ENCODE peak calls at places on chromosomes 1 and 21, in seven cellular contexts. N is GM12892, E is SK-N-SH, C is H1, R is K562, K is HepG2, Z is GM12878. P is an unnamed sample.

GRCh38 chr1:154992721-154993571 is 440 bp upstream of the LENEP start:
- DNase-seq in Z (no peak), N (no peak), C (no peak), K (no peak), R (peak), E (no peak), P (no peak)

GRCh38 chr1:24309762-24310485 is 9.2 kb upstream of the GRHL3 start:
- DNase-seq in C (no peak), E (no peak), K (no peak), R (no peak), N (no peak), Z (no peak), P (no peak)

GRCh38 chr21:38306407-38306806 is 49.6 kb downstream of the KCNJ15 start:
- DNase-seq in N (no peak), C (no peak), Z (no peak), E (no peak), R (no peak), K (no peak), P (no peak)

GRCh38 chr1:163471766-163472165 is 150.0 kb downstream of the NUF2 start:
- DNase-seq in N (no peak), R (no peak), Z (no peak), K (no peak), E (no peak), C (no peak), P (no peak)

GRCh38 chr1:230611128-230611914 is 31.0 kb upstream of the COG2 start:
- DNase-seq in Z (no peak), C (no peak), K (no peak), N (no peak), R (no peak), E (no peak), P (no peak)

GRCh38 chr1:25854554-25854953 is 4.7 kb downstream of the AUNIP start:
- DNase-seq in R (peak), Z (no peak), K (no peak), C (no peak), E (no peak), N (no peak), P (no peak)

GRCh38 chr1:62312698-62313097 is 6.5 kb downstream of the KANK4 start:
- DNase-seq in C (no peak), R (no peak), N (no peak), K (no peak), E (no peak), Z (no peak), P (no peak)

GRCh38 chr1:15592285-15592684 is 7.4 kb upstream of the AGMAT start:
- DNase-seq in Z (no peak), N (no peak), C (no peak), E (no peak), K (no peak), R (no peak), P (no peak)

GRCh38 chr21:30268608-30269197 is 14.0 kb downstream of the KRTAP24-1 start:
- DNase-seq in E (peak), Z (no peak), K (no peak), N (no peak), C (no peak), R (peak), P (no peak)

GRCh38 chr1:166383635-166384346 is 217.0 kb upstream of the FAM78B start:
- DNase-seq in Z (no peak), K (no peak), N (no peak), C (no peak), R (no peak), E (no peak), P (no peak)

GRCh38 chr1:12344611-12345299 is 114.9 kb downstream of the VPS13D start:
- DNase-seq in Z (peak), K (no peak), C (no peak), N (no peak), E (peak), R (no peak), P (no peak)

GRCh38 chr1:16181887-16182719 is 26.2 kb upstream of the EPHA2 start:
- DNase-seq in K (peak), R (no peak), E (no peak), Z (no peak), N (no peak), C (peak), P (no peak)

GRCh38 chr1:82030830-82031229 is 230.1 kb downstream of the ADGRL2 start:
- DNase-seq in E (no peak), R (no peak), C (no peak), K (no peak), N (no peak), Z (no peak), P (no peak)

GRCh38 chr21:29466532-29466931 is 167.8 kb downstream of the BACH1 start:
- DNase-seq in C (no peak), R (no peak), Z (no peak), N (no peak), K (no peak), E (no peak), P (no peak)

GRCh38 chr1:29991815-29992214 is 731.6 kb downstream of the MATN1 start:
- DNase-seq in E (no peak), K (no peak), C (no peak), R (no peak), N (no peak), Z (no peak), P (no peak)

GRCh38 chr1:62688687-62689085 is 500 bp upstream of the DOCK7 start:
- DNase-seq in K (peak), R (no peak), N (no peak), Z (no peak), C (no peak), E (no peak), P (no peak)

GRCh38 chr1:76303348-76303712 is 228.8 kb downstream of the ST6GALNAC3 start:
- DNase-seq in C (no peak), N (no peak), E (no peak), Z (no peak), R (no peak), K (no peak), P (no peak)

GRCh38 chr1:160191756-160192155 is 1.4 kb downstream of the CASQ1 start:
- DNase-seq in C (no peak), N (no peak), R (no peak), K (no peak), E (no peak), Z (no peak), P (no peak)

GRCh38 chr21:42532466-42533181 is 19.0 kb downstream of the SLC37A1 start:
- DNase-seq in N (peak), Z (no peak), E (no peak), K (no peak), R (no peak), C (no peak), P (no peak)

GRCh38 chr1:53359225-53359933 is 31.5 kb upstream of the LRP8 start:
- DNase-seq in E (no peak), R (no peak), N (no peak), Z (no peak), K (no peak), C (no peak), P (no peak)

GRCh38 chr1:7299994-7300393 is 471.1 kb upstream of the VAMP3 start:
- DNase-seq in E (no peak), K (no peak), Z (no peak), R (no peak), C (no peak), N (no peak), P (no peak)

GRCh38 chr21:46213620-46214286 is 14.8 kb downstream of the LSS start:
- DNase-seq in K (no peak), C (no peak), N (no peak), R (no peak), Z (no peak), E (peak), P (no peak)

GRCh38 chr1:228081578-228082259 is 789 bp upstream of the ARF1 start:
- DNase-seq in E (peak), Z (no peak), C (no peak), R (peak), K (no peak), N (peak), P (no peak)

GRCh38 chr1:66271904-66272254 is 262.1 kb upstream of the SGIP1 start:
- DNase-seq in C (no peak), R (no peak), Z (no peak), N (no peak), E (peak), K (no peak), P (no peak)

GRCh38 chr1:61322769-61323168 is 240.4 kb downstream of the NFIA start:
- DNase-seq in E (no peak), C (no peak), Z (no peak), K (peak), R (no peak), N (no peak), P (no peak)

GRCh38 chr1:70907563-70908310 is 139.9 kb downstream of the PTGER3 start:
- DNase-seq in E (no peak), K (no peak), N (no peak), R (no peak), Z (no peak), C (no peak), P (no peak)

GRCh38 chr1:179516976-179517705 is 58.6 kb downstream of the NPHS2 start:
- DNase-seq in Z (no peak), C (no peak), R (no peak), E (no peak), K (no peak), N (no peak), P (no peak)

GRCh38 chr21:37605006-37605405 is 238.4 kb downstream of the DYRK1A start:
- DNase-seq in C (no peak), N (no peak), E (no peak), Z (no peak), K (no peak), R (no peak), P (no peak)

GRCh38 chr1:228304766-228305395 is 97.0 kb downstream of the OBSCN start:
- DNase-seq in R (no peak), K (no peak), Z (no peak), E (no peak), C (no peak), N (no peak), P (no peak)

GRCh38 chr1:91513160-91513559 is 12.5 kb downstream of the CDC7 start:
- DNase-seq in C (no peak), K (no peak), N (no peak), R (no peak), E (no peak), Z (no peak), P (no peak)

GRCh38 chr1:159929155-159930051 is 4.1 kb upstream of the TAGLN2 start:
- DNase-seq in N (no peak), E (no peak), C (no peak), R (peak), Z (no peak), K (no peak), P (no peak)

GRCh38 chr1:44791364-44791801 is 3.4 kb upstream of the BEST4 start:
- DNase-seq in C (no peak), N (no peak), K (no peak), E (no peak), R (peak), Z (no peak), P (no peak)

GRCh38 chr1:16971330-16972209 is 8.8 kb downstream of the MFAP2 start:
- DNase-seq in R (no peak), N (no peak), C (no peak), Z (no peak), E (no peak), K (no peak), P (no peak)

GRCh38 chr1:90201467-90202358 is 206.8 kb downstream of the ZNF326 start:
- DNase-seq in N (no peak), K (no peak), E (no peak), R (no peak), Z (no peak), C (no peak), P (no peak)

GRCh38 chr1:109794319-109795132 is 30.8 kb upstream of the EPS8L3 start:
- DNase-seq in N (no peak), Z (no peak), E (no peak), C (no peak), R (no peak), K (peak), P (no peak)

GRCh38 chr21:27648560-27648959 is 681.7 kb upstream of the ADAMTS5 start:
- DNase-seq in N (no peak), Z (no peak), C (no peak), K (no peak), R (no peak), E (no peak), P (no peak)

GRCh38 chr1:96362623-96363022 is 359.0 kb upstream of the PTBP2 start:
- DNase-seq in E (no peak), R (no peak), C (no peak), K (peak), N (no peak), Z (no peak), P (no peak)

GRCh38 chr1:184438363-184438762 is 51.5 kb downstream of the C1orf21 start:
- DNase-seq in C (no peak), E (no peak), K (no peak), R (no peak), Z (no peak), N (no peak), P (no peak)

GRCh38 chr1:184437306-184437705 is 50.5 kb downstream of the C1orf21 start:
- DNase-seq in R (no peak), Z (no peak), K (no peak), C (no peak), E (no peak), N (no peak), P (no peak)

GRCh38 chr1:184428604-184429003 is 41.8 kb downstream of the C1orf21 start:
- DNase-seq in E (no peak), R (no peak), N (no peak), Z (no peak), K (no peak), C (no peak), P (no peak)

GRCh38 chr1:184429342-184429741 is 42.5 kb downstream of the C1orf21 start:
- DNase-seq in R (no peak), K (no peak), N (no peak), C (no peak), E (no peak), Z (no peak), P (no peak)

DNA sequence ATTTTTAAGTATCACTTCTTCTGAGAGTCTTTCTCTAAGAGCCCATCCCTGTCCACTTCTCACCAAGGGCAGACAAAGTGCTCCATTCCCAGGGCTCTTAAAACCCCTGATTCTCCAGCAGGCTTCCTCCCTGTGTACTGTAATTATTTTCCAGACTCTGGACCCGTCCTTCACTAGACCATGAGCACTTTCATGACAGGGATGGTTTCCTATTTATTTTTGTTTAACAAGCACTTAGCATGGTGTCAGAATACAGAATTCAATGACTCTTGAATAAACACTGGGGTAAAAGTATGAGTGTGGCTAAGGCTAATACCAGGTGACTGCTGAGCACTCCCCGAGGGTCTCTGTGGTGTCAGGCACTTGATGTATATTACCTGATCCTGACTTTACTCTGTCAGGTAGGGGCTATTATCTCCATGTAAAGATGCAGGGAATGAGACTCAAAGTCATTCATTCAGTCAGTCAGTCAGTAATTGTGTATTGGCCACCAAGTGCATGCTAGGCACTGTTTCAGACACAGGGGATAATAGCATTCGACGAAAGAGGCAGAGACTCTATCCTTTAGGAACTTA is 47.2 kb downstream of the C1orf21 start:
- DNase-seq in R (no peak), E (no peak), C (no peak), Z (no peak), K (no peak), N (no peak), P (no peak)
- TF ChIP-seq TAF1 in R (no peak), E (no peak), C (no peak), Z (no peak), K (no peak), N (no peak), P (no peak)

DNA sequence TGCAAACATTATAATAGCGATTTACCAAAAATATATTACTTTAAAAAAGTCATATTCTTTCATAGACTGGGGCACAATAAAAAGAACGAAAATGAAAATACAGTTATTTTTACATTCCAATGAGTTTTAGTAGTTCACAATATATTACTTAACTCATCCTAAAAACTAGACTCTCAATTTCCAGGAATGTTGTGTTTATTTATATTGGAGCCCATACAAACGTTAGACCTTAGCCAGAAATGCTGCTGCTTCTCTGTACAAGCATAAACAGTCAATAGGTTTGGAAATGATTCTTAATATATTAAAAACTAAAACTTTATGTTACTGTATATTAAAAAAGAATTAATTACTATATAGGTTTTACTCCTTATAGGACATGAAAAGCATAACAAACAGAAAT is 302.3 kb downstream of the BRINP3 start:
- DNase-seq in N (no peak), E (no peak), K (no peak), R (no peak), Z (no peak), C (no peak), P (no peak)
- TF ChIP-seq TAF1 in N (no peak), E (no peak), K (no peak), R (no peak), Z (no peak), C (no peak), P (no peak)

GRCh38 chr1:203178083-203178482 is 2.5 kb upstream of the MYBPH start:
- DNase-seq in R (no peak), N (no peak), E (no peak), C (no peak), Z (no peak), K (peak), P (no peak)
- TF ChIP-seq TAF1 in R (no peak), N (no peak), E (no peak), C (no peak), Z (no peak), K (no peak), P (no peak)

DNA sequence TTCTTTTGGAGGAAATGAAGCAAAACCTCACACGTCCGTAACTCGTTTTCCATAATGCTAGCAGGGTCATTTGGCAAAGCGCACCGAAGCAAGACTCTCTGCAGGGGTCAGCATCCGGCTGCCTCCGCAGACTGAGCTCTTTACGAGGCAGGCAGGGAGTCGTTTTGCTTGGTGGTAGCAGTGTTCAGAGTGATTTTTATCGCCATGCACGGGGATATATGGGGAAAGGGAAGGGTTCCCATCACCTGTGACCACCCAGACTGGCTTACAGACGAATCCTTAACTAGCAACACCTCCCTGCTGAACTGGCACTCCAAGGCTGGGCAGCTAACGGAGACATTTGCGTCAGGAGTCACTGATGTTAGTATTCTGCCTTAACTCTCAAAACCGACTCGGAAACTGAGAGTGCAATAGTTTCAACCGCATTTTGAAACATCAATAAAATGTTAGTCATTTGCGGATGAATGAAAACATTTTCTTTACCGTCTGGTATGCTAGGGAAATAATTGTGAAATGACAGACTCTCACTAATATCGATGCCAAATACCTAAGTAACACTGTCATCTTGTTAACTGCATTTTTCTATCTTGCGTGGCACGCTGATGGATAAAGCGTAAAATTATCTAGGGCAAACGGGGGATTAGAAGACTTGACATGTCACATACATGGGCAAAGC is 2.2 kb upstream of the NEGR1 start:
- DNase-seq in C (no peak), N (no peak), R (no peak), K (peak), E (peak), Z (no peak), P (no peak)
- TF ChIP-seq TAF1 in C (no peak), N (no peak), R (no peak), K (no peak), E (no peak), Z (no peak), P (no peak)

GRCh38 chr21:43667191-43667904 is 8.0 kb downstream of the RRP1B start:
- DNase-seq in R (no peak), Z (no peak), K (no peak), E (no peak), N (no peak), C (no peak), P (no peak)
- TF ChIP-seq TAF1 in R (no peak), Z (no peak), K (no peak), E (no peak), N (no peak), C (no peak), P (no peak)

DNA sequence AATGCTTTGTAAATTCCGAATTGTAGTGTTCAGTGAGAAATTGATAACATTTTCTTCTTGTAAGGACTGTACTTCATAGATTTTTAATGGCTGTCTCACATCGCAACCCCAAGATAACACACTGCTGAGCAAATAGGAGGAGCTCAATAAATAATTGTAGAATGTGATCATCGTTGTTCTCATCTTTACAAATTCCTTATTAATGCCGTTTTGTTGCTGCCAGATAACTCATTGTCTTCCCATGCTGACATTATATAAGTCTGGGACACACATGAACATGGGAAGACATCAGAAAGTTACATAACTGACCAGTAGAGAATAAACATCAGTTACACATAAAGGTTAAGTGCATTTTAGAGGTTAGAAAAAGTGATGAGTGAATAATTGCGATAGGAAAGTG is 46.4 kb upstream of the TSPAN2 start:
- DNase-seq in K (no peak), R (no peak), N (no peak), E (no peak), C (no peak), Z (no peak), P (no peak)
- TF ChIP-seq TAF1 in K (no peak), R (no peak), N (no peak), E (no peak), C (no peak), Z (no peak), P (no peak)

DNA sequence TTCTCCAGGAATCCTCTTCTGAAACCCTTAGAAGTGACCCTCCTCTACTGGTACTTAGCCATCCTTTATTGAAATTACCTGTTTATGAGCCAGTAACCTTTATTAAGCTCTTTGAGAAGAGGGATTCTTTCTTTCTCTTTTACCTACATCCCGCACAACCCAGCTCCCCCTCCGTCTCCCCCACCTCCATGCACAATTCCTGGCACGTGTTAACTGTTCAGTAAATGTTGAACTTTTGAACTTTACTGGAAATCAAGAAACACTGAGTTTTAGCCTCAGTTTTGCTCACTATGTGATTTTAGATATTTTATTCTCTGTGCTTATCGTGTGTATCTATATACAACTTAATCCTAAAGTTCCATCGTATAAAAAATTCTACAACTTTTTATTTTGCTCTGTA is 1.8 kb downstream of the TMED5 start:
- DNase-seq in E (peak), R (peak), C (no peak), Z (no peak), K (peak), N (no peak), P (no peak)
- TF ChIP-seq TAF1 in E (no peak), R (no peak), C (no peak), Z (no peak), K (no peak), N (no peak), P (no peak)

P was measured in GM12891.